ENCODE peak calls at places on chromosomes 16 and 17, in four cellular contexts. One of them, this sample, is unnamed.

GRCh38 chr17:33124871-33125551 is 133.4 kb downstream of the SPACA3 start:
- DNase-seq in germinal center: no peak
- DNase-seq in activated naive CD4-positive, alpha-beta T cell treated with anti-CD3 and anti-CD28 coated beads, Interleukin-2, amount 10 ng/mL, durations not matched to agents 7 days and 5 days: no peak
- DNase-seq in AG08395: no peak
- DNase-seq in this sample: no peak

GRCh38 chr17:58308173-58308984 is 20.2 kb downstream of the TSPOAP1 start:
- DNase-seq in AG08395: no peak
- DNase-seq in activated naive CD4-positive, alpha-beta T cell treated with anti-CD3 and anti-CD28 coated beads, Interleukin-2, amount 10 ng/mL, durations not matched to agents 7 days and 5 days: no peak
- DNase-seq in germinal center: no peak
- DNase-seq in this sample: no peak

GRCh38 chr17:38587956-38588771 is 17.6 kb downstream of the SRCIN1 start:
- DNase-seq in germinal center: no peak
- DNase-seq in AG08395: no peak
- DNase-seq in activated naive CD4-positive, alpha-beta T cell treated with anti-CD3 and anti-CD28 coated beads, Interleukin-2, amount 10 ng/mL, durations not matched to agents 7 days and 5 days: no peak
- DNase-seq in this sample: no peak

GRCh38 chr16:2715519-2715918 is 4.5 kb downstream of the PRSS27 start:
- DNase-seq in activated naive CD4-positive, alpha-beta T cell treated with anti-CD3 and anti-CD28 coated beads, Interleukin-2, amount 10 ng/mL, durations not matched to agents 7 days and 5 days: peak; percentile 93
- DNase-seq in AG08395: peak; percentile 62
- DNase-seq in germinal center: peak; percentile 86
- DNase-seq in this sample: peak; percentile 24

GRCh38 chr17:81256616-81257015 is 17.5 kb downstream of the NDUFAF8 start:
- DNase-seq in AG08395: peak; percentile 63
- DNase-seq in germinal center: no peak
- DNase-seq in activated naive CD4-positive, alpha-beta T cell treated with anti-CD3 and anti-CD28 coated beads, Interleukin-2, amount 10 ng/mL, durations not matched to agents 7 days and 5 days: no peak
- DNase-seq in this sample: peak; percentile 19

GRCh38 chr17:81831563-81831956 is 1.5 kb downstream of the MCRIP1 start:
- DNase-seq in germinal center: no peak
- DNase-seq in activated naive CD4-positive, alpha-beta T cell treated with anti-CD3 and anti-CD28 coated beads, Interleukin-2, amount 10 ng/mL, durations not matched to agents 7 days and 5 days: no peak
- DNase-seq in AG08395: no peak
- DNase-seq in this sample: no peak

GRCh38 chr17:6070895-6071511 is 824 bp downstream of the WSCD1 start:
- DNase-seq in AG08395: no peak
- DNase-seq in germinal center: no peak
- DNase-seq in activated naive CD4-positive, alpha-beta T cell treated with anti-CD3 and anti-CD28 coated beads, Interleukin-2, amount 10 ng/mL, durations not matched to agents 7 days and 5 days: no peak
- DNase-seq in this sample: peak; percentile 4

GRCh38 chr17:72778161-72779151 is 314.0 kb downstream of the SLC39A11 start:
- DNase-seq in activated naive CD4-positive, alpha-beta T cell treated with anti-CD3 and anti-CD28 coated beads, Interleukin-2, amount 10 ng/mL, durations not matched to agents 7 days and 5 days: no peak
- DNase-seq in AG08395: no peak
- DNase-seq in germinal center: no peak
- DNase-seq in this sample: no peak

GRCh38 chr17:2644971-2645370 is 51.5 kb downstream of the PAFAH1B1 start:
- DNase-seq in germinal center: no peak
- DNase-seq in activated naive CD4-positive, alpha-beta T cell treated with anti-CD3 and anti-CD28 coated beads, Interleukin-2, amount 10 ng/mL, durations not matched to agents 7 days and 5 days: no peak
- DNase-seq in AG08395: no peak
- DNase-seq in this sample: no peak